ENCODE peak calls at places on chromosomes 13 and 19, in seven cellular contexts. P is amygdala; I is DMS 273 treated with DMSO at 0.1 percent for 48 hours; N is fibroblast of lung; T is effector memory CD4-positive, alpha-beta T cell; F is GM12865; S is brain pericyte. G is an unnamed sample.
A peak's percentile ranks its signal among the peaks of the same experiment; 100 is the strongest.

GRCh38 chr13:51453308-51453958 is 597 bp upstream of the INTS6 start:
- DNase-seq in P (peak; percentile 61), I (no peak), N (no peak), T (peak; percentile 70), F (peak; percentile 85), S (no peak), G (peak; percentile 84)

GRCh38 chr19:23777216-23777615 is 18.5 kb upstream of the ZNF681 start:
- DNase-seq in P (no peak), I (no peak), N (no peak), T (no peak), F (no peak), S (no peak), G (no peak)

GRCh38 chr13:98787173-98787572 is 34.7 kb upstream of the SLC15A1 start:
- DNase-seq in P (no peak), I (no peak), N (no peak), T (no peak), F (no peak), S (no peak), G (no peak)

GRCh38 chr19:47272448-47273312 is 2.0 kb upstream of the INAFM1 start:
- DNase-seq in P (no peak), I (no peak), N (peak; percentile 35), T (peak; percentile 40), F (no peak), S (no peak), G (no peak)

GRCh38 chr13:100566543-100566942 is 22.0 kb downstream of the GGACT start:
- DNase-seq in P (no peak), I (no peak), N (peak; percentile 60), T (no peak), F (no peak), S (no peak), G (no peak)

GRCh38 chr13:103351035-103351828 is 285.0 kb upstream of the SLC10A2 start:
- DNase-seq in P (no peak), I (no peak), N (peak; percentile 75), T (no peak), F (no peak), S (no peak), G (no peak)

GRCh38 chr19:40321566-40322270 is 26.5 kb downstream of the C19orf47 start:
- DNase-seq in P (no peak), I (no peak), N (no peak), T (no peak), F (no peak), S (no peak), G (no peak)

GRCh38 chr19:30719991-30720329 is 347.8 kb downstream of the ZNF536 start:
- DNase-seq in P (no peak), I (no peak), N (no peak), T (no peak), F (no peak), S (no peak), G (no peak)

GRCh38 chr13:97359181-97360057 is 74.5 kb upstream of the RAP2A start:
- DNase-seq in P (no peak), I (peak; percentile 7), N (peak; percentile 60), T (peak; percentile 6), F (peak; percentile 72), S (peak; percentile 37), G (peak; percentile 51)

GRCh38 chr19:45137179-45137761 is 23.5 kb downstream of the NKPD1 start:
- DNase-seq in P (peak; percentile 8), I (no peak), N (peak; percentile 41), T (no peak), F (peak; percentile 92), S (no peak), G (peak; percentile 95)

GRCh38 chr19:17942181-17942580 is 9.4 kb downstream of the CCDC124 start:
- DNase-seq in P (no peak), I (no peak), N (no peak), T (no peak), F (no peak), S (no peak), G (no peak)

GRCh38 chr19:11273288-11273687 is 11.0 kb upstream of the DOCK6 start:
- DNase-seq in P (no peak), I (no peak), N (no peak), T (no peak), F (no peak), S (no peak), G (no peak)

GRCh38 chr19:34041922-34042521 is 130.3 kb upstream of the LSM14A start:
- DNase-seq in P (peak; percentile 14), I (no peak), N (peak; percentile 5), T (peak; percentile 23), F (peak; percentile 64), S (no peak), G (peak; percentile 62)

GRCh38 chr13:24185591-24186232 is 25.2 kb downstream of the SPATA13 start:
- DNase-seq in P (no peak), I (no peak), N (peak; percentile 67), T (no peak), F (no peak), S (no peak), G (no peak)